ENCODE peak calls at places on chromosome 16, in seven cellular contexts. P, L, U, S, N, V and I are unnamed samples.

GRCh38 chr16:88073201-88073721 is 122.0 kb downstream of the BANP start:
- DNase-seq in P (no peak), L (no peak), U (no peak), S (no peak), N (no peak), V (no peak), I (no peak)

GRCh38 chr16:13936596-13937081 is 16.7 kb downstream of the ERCC4 start:
- DNase-seq in P (no peak), L (peak), U (no peak), S (no peak), N (no peak), V (peak), I (no peak)

GRCh38 chr16:86751081-86752030 is 173.0 kb downstream of the FOXL1 start:
- DNase-seq in P (no peak), L (peak), U (no peak), S (no peak), N (no peak), V (peak), I (no peak)

GRCh38 chr16:53091508-53092211 is 36.9 kb downstream of the CHD9 start:
- DNase-seq in P (peak), L (peak), U (no peak), S (peak), N (no peak), V (peak), I (peak)

GRCh38 chr16:525520-526180 is 1.9 kb upstream of the CAPN15 start:
- DNase-seq in P (no peak), L (peak), U (no peak), S (no peak), N (peak), V (peak), I (peak)

GRCh38 chr16:82867425-82867824 is 240.7 kb downstream of the CDH13 start:
- DNase-seq in P (no peak), L (no peak), U (no peak), S (no peak), N (no peak), V (peak), I (no peak)

GRCh38 chr16:79658301-79659001 is 57.9 kb upstream of the MAF start:
- DNase-seq in P (no peak), L (peak), U (no peak), S (no peak), N (peak), V (peak), I (no peak)

GRCh38 chr16:54422159-54422558 is 135.6 kb upstream of the IRX3 start:
- DNase-seq in P (no peak), L (no peak), U (no peak), S (no peak), N (no peak), V (no peak), I (no peak)

GRCh38 chr16:25106567-25107465 is 4.7 kb upstream of the LCMT1 start:
- DNase-seq in P (peak), L (peak), U (peak), S (peak), N (peak), V (peak), I (peak)

GRCh38 chr16:88469615-88470395 is 16.7 kb downstream of the ZFPM1 start:
- DNase-seq in P (no peak), L (no peak), U (no peak), S (no peak), N (no peak), V (no peak), I (no peak)

GRCh38 chr16:30740364-30741251 is 7.6 kb upstream of the PHKG2 start:
- DNase-seq in P (peak), L (peak), U (no peak), S (no peak), N (peak), V (peak), I (peak)

GRCh38 chr16:85428899-85429775 is 184.0 kb upstream of the GSE1 start:
- DNase-seq in P (no peak), L (no peak), U (peak), S (no peak), N (no peak), V (no peak), I (no peak)

GRCh38 chr16:65414284-65414984 is 292.6 kb upstream of the CDH11 start:
- DNase-seq in P (no peak), L (peak), U (no peak), S (no peak), N (no peak), V (peak), I (peak)

GRCh38 chr16:79369796-79370195 is 230.7 kb downstream of the MAF start:
- DNase-seq in P (no peak), L (no peak), U (no peak), S (no peak), N (no peak), V (no peak), I (no peak)

GRCh38 chr16:71895679-71896385 is 501 bp downstream of the IST1 start:
- DNase-seq in P (no peak), L (peak), U (no peak), S (peak), N (peak), V (peak), I (no peak)

GRCh38 chr16:56990407-56991286 is 1.3 kb downstream of the NLRC5 start:
- DNase-seq in P (no peak), L (no peak), U (no peak), S (no peak), N (no peak), V (no peak), I (no peak)

GRCh38 chr16:59478806-59479205 is 744.7 kb upstream of the GOT2 start:
- DNase-seq in P (no peak), L (peak), U (no peak), S (no peak), N (no peak), V (no peak), I (no peak)

GRCh38 chr16:62661435-62661834 is 625.2 kb upstream of the CDH8 start:
- DNase-seq in P (no peak), L (no peak), U (no peak), S (no peak), N (no peak), V (no peak), I (no peak)

GRCh38 chr16:56743840-56744239 is 13.9 kb downstream of the NUP93 start:
- DNase-seq in P (peak), L (peak), U (no peak), S (no peak), N (no peak), V (peak), I (peak)

GRCh38 chr16:23026777-23027362 is 122.4 kb downstream of the USP31 start:
- DNase-seq in P (peak), L (peak), U (peak), S (peak), N (no peak), V (peak), I (peak)

GRCh38 chr16:10367616-10368188 is 18.2 kb upstream of the ATF7IP2 start:
- DNase-seq in P (no peak), L (no peak), U (no peak), S (no peak), N (no peak), V (no peak), I (no peak)

GRCh38 chr16:10370096-10370726 is 15.7 kb upstream of the ATF7IP2 start:
- DNase-seq in P (no peak), L (no peak), U (no peak), S (no peak), N (no peak), V (no peak), I (peak)

GRCh38 chr16:10373556-10373955 is 12.3 kb upstream of the ATF7IP2 start:
- DNase-seq in P (no peak), L (no peak), U (no peak), S (no peak), N (no peak), V (no peak), I (no peak)

GRCh38 chr16:10368984-10369551 is 16.8 kb upstream of the ATF7IP2 start:
- DNase-seq in P (peak), L (no peak), U (no peak), S (no peak), N (no peak), V (no peak), I (peak)

DNA sequence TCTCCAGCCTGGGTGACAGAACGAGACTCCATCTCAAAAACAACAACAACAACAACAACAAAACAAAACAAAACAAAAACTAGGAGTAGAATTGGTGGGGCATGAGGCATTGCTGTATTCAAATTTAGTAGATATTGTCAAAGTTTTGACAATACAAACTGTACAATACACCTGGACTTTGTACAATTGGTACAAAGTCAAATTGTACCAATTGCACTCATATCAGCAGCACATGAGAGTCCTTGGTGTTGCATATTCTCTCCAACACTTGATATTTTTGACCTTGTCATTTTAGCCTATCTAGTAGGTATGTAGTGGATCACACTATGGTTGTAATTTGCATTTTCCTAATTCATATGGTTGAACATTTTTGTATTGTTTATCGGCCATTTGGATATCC is 14.3 kb upstream of the ATF7IP2 start:
- DNase-seq in P (no peak), L (no peak), U (no peak), S (no peak), N (no peak), V (no peak), I (no peak)
- H2AK5ac ChIP-seq in P (no peak), L (no peak), U (no peak), S (no peak), N (no peak), V (no peak), I (no peak)

GRCh38 chr16:2499454-2499853 is 14.3 kb upstream of the ATP6V0C start:
- DNase-seq in P (no peak), L (no peak), U (no peak), S (no peak), N (no peak), V (no peak), I (no peak)
- H3K4ac ChIP-seq in P (no peak), L (no peak), U (no peak), S (no peak), N (no peak), V (no peak), I (no peak)

DNA sequence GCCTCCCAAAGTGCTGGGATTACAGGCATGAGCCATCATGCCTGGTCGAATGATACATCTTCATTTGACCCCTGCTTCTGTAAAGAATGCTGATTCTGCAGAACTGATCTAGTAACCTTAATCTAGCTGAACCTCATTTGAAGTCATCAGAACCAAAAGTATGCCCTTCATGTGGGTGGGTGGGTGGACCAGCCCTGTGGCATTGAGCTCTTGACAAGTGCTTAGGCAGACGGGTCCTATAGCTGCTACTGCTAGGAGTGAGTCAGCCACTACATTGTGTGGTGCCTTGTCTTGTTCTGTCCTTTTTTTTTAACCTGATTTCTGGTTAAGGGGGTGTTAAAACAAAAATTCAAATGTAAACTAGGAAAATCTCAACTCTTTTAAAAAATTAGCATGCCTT is 29.6 kb downstream of the SF3B3 start:
- DNase-seq in P (no peak), L (peak), U (no peak), S (no peak), N (no peak), V (peak), I (no peak)
- H2AK5ac ChIP-seq in P (no peak), L (peak), U (no peak), S (no peak), N (no peak), V (no peak), I (no peak)

DNA sequence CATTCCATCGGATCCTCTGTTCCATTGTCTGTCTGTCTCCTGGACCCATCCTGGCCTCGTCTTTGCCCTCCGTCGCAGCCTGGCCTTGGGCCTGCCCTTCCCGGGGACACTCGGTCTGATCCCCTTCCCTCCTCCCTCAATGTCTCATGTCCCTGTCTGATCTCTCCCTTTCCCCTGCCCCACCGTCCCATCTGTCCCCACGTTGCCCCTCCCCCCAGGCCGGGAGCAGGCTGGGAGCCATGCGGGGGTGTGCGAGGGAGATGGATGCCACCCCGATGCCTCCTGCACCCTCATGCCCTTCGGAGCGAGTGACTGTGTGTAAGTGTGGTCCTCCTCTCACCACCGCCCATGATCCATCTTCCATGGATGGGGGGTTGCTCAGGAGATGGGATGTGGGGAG is 5.3 kb upstream of the ATP2A1 start:
- DNase-seq in P (no peak), L (no peak), U (no peak), S (no peak), N (no peak), V (no peak), I (no peak)
- H3K4ac ChIP-seq in P (no peak), L (no peak), U (no peak), S (no peak), N (no peak), V (no peak), I (no peak)

DNA sequence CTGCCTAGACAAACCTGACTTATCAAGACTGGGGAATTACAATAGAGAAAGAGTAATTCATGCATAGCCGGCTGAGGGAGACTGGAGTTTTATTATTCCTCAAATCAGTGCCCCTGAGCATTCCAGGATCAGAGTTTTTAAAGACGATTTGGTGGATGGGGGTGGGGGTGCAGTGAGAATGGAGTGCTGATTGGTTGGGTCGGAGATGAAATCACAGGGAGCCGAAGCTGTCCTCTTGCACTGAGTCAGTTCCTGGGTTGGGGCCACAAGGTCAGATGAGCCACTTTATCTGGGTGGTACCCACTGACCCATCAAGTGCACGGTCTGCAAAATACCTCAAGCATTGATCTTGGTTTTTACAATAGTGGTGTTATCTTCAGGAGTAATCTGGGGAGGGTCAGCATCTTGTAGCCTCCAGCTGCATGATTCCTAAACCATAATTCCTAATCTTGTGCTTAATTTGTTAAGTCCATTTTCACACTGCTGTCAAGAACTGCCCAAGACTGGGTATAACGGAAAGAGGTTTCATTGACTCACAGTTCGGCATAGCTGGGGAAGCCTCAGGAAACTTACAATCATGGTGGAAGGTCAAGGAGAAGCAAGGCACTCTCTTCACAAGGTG is 69.6 kb downstream of the MARF1 start:
- DNase-seq in P (no peak), L (no peak), U (no peak), S (no peak), N (no peak), V (no peak), I (no peak)
- H2AK5ac ChIP-seq in P (no peak), L (no peak), U (no peak), S (no peak), N (no peak), V (no peak), I (no peak)

DNA sequence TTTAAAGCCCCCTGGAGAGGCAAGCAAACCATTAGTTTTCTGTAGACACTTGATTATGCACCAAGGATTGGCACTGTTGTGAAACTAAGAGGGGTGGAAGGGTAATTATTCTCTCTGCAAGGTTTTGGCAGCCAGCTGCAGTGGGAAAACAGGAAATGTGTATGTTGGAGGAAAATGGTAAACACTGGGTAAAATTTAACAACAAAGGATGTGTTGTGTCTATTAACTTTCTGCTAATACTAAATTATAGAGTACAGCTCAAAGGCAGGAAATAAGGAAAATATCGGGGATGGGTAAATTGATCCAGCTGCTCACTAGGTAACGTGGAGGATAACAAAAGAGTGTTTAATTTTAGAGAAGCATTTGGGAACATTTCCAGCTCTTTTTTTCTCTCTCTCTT is 41.5 kb downstream of the TANGO6 start:
- DNase-seq in P (no peak), L (no peak), U (no peak), S (no peak), N (no peak), V (no peak), I (no peak)
- H3K4ac ChIP-seq in P (no peak), L (no peak), U (peak), S (no peak), N (no peak), V (no peak), I (no peak)

DNA sequence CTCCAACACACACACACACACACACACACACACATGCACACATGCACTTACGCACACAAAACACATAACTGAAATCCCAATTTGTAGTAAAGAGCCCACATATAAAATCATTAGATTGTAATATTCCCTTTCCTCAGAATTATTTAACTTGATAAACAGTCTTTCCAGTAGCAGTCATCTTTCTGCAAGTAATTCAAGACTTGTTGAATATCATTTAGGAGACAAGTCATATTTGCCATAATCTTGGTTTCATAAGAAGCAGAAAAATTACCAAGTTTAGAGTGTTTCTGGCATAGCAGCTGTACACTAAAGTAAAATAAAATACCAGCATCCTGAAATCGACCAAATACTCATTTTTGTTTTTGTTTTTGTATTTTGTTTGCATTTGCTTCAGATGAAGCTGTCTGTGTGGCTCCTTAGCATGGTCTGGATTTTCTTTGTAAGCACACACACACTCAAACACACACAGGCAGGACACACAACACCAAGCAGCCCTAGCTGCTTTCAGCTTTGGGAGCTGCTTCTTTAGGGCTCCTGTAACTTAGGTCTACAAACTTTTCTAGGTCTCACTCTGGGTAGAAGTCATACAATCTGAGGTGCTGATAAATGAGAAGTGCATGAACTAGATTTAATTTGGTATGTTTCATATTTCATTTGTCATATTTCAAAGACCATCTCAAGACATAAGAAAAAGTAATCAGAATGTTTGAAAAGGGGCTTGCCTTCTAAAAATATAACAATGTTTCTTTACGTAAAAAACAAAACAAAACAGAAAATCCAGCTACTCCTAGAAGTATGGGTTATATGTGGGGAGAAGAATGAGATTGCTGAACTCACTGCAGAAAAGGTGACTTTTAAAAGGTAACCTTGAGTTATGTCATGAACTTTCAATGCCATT is 3.0 kb downstream of the SALL1 start:
- DNase-seq in P (no peak), L (no peak), U (peak), S (no peak), N (no peak), V (peak), I (no peak)
- H2AK5ac ChIP-seq in P (no peak), L (no peak), U (no peak), S (no peak), N (no peak), V (no peak), I (no peak)

GRCh38 chr16:15053904-15054303 is 2.0 kb downstream of the NTAN1 start:
- DNase-seq in P (no peak), L (no peak), U (no peak), S (no peak), N (no peak), V (no peak), I (no peak)

GRCh38 chr16:15055141-15056053 is 477 bp downstream of the NTAN1 start:
- DNase-seq in P (no peak), L (peak), U (peak), S (no peak), N (no peak), V (peak), I (peak)

GRCh38 chr16:15051387-15051951 is 4.4 kb downstream of the NTAN1 start:
- DNase-seq in P (no peak), L (no peak), U (no peak), S (no peak), N (no peak), V (no peak), I (no peak)

GRCh38 chr16:15052747-15053476 is 3.0 kb downstream of the NTAN1 start:
- DNase-seq in P (no peak), L (no peak), U (no peak), S (no peak), N (no peak), V (no peak), I (peak)

GRCh38 chr16:15054357-15055140 is 1.3 kb downstream of the NTAN1 start:
- DNase-seq in P (no peak), L (no peak), U (no peak), S (no peak), N (no peak), V (no peak), I (no peak)
- H3K4ac ChIP-seq in P (no peak), L (peak), U (no peak), S (no peak), N (no peak), V (peak), I (no peak)

GRCh38 chr16:78146807-78147206 is 47.4 kb downstream of the WWOX start:
- DNase-seq in P (no peak), L (no peak), U (no peak), S (no peak), N (no peak), V (no peak), I (no peak)
- H2AK5ac ChIP-seq in P (no peak), L (no peak), U (no peak), S (no peak), N (no peak), V (no peak), I (no peak)

GRCh38 chr16:15427648-15428239 is 6.6 kb upstream of the BMERB1 start:
- DNase-seq in P (no peak), L (peak), U (no peak), S (no peak), N (peak), V (peak), I (peak)
- H3K4ac ChIP-seq in P (no peak), L (no peak), U (no peak), S (no peak), N (no peak), V (no peak), I (no peak)